ENCODE peak calls at places on chromosomes 4 and X, in five cellular contexts. H is stimulated activated CD8-positive, alpha-beta memory T cell treated with anti-CD3 and anti-CD28 coated beads, Interleukin-15, amount 100 ng/mL, for 24 hours; X is posterior vena cava; R is stimulated activated naive B cell treated with anti-CD40 and anti-IgM and Interleukin-4, amounts not matched to agents 10 μg/mL and 1 μg/mL and 100 μg/mL, for 72 hours; B is spleen. S is an unnamed sample.

GRCh38 chr4:118224239-118224829 is 128.5 kb downstream of the PRSS12 start:
- DNase-seq in H (no peak), X (no peak), R (no peak), B (no peak), S (peak; percentile 21)

GRCh38 chrX:51144828-51145442 is 187.7 kb upstream of the NUDT10 start:
- DNase-seq in H (no peak), X (no peak), R (peak; percentile 8), B (no peak), S (no peak)

GRCh38 chr4:133544097-133544496 is 395.0 kb downstream of the PCDH10 start:
- DNase-seq in H (no peak), X (no peak), R (no peak), B (no peak), S (no peak)

GRCh38 chr4:159097785-159098184 is 5.1 kb upstream of the RAPGEF2 start:
- DNase-seq in H (no peak), X (no peak), R (no peak), B (no peak), S (no peak)

GRCh38 chr4:28279249-28279648 is 1418.6 kb downstream of the STIM2 start:
- DNase-seq in H (no peak), X (no peak), R (no peak), B (no peak), S (no peak)

GRCh38 chrX:139293991-139294390 is 236.5 kb upstream of the F9 start:
- DNase-seq in H (no peak), X (no peak), R (no peak), B (no peak), S (no peak)

GRCh38 chr4:104015680-104016079 is 295.9 kb upstream of the TACR3 start:
- DNase-seq in H (no peak), X (no peak), R (no peak), B (no peak), S (no peak)

GRCh38 chr4:17265653-17266052 is 246.2 kb downstream of the QDPR start:
- DNase-seq in H (no peak), X (no peak), R (no peak), B (no peak), S (no peak)

GRCh38 chr4:56235714-56236113 is 151.6 kb downstream of the AASDH start:
- DNase-seq in H (no peak), X (no peak), R (no peak), B (no peak), S (no peak)

GRCh38 chrX:149487292-149487691 is 17.8 kb downstream of the IDS start:
- DNase-seq in H (no peak), X (no peak), R (no peak), B (no peak), S (no peak)

GRCh38 chr4:101033986-101034385 is 313.3 kb downstream of the PPP3CA start:
- DNase-seq in H (no peak), X (no peak), R (no peak), B (no peak), S (no peak)

GRCh38 chrX:129594781-129595180 is 54.7 kb downstream of the OCRL start:
- DNase-seq in H (no peak), X (no peak), R (no peak), B (no peak), S (no peak)

GRCh38 chrX:48899078-48899410 is 1.3 kb downstream of the PQBP1 start:
- DNase-seq in H (no peak), X (no peak), R (no peak), B (peak; percentile 37), S (no peak)

GRCh38 chrX:155577682-155578081 is 35.1 kb downstream of the TMLHE start:
- DNase-seq in H (no peak), X (no peak), R (no peak), B (no peak), S (no peak)

GRCh38 chr4:25667931-25668557 is 12.4 kb downstream of the SLC34A2 start:
- DNase-seq in H (no peak), X (no peak), R (no peak), B (no peak), S (no peak)

GRCh38 chrX:13091111-13091765 is 46.8 kb upstream of the FAM9C start:
- DNase-seq in H (no peak), X (no peak), R (peak; percentile 39), B (no peak), S (no peak)

GRCh38 chrX:43604753-43605152 is 51.3 kb upstream of the MAOA start:
- DNase-seq in H (no peak), X (no peak), R (no peak), B (no peak), S (no peak)

GRCh38 chrX:78042601-78043000 is 61.4 kb upstream of the PGK1 start:
- DNase-seq in H (no peak), X (no peak), R (no peak), B (no peak), S (no peak)

GRCh38 chrX:108359811-108360602 is 78.2 kb downstream of the COL4A6 start:
- DNase-seq in H (no peak), X (no peak), R (no peak), B (no peak), S (no peak)

GRCh38 chrX:71637848-71638247 is 19.5 kb upstream of the CXCR3 start:
- DNase-seq in H (no peak), X (no peak), R (no peak), B (no peak), S (no peak)

GRCh38 chr4:173357939-173358338 is 12.8 kb upstream of the SAP30 start:
- DNase-seq in H (no peak), X (no peak), R (no peak), B (no peak), S (no peak)

GRCh38 chr4:138188406-138189084 is 53.6 kb downstream of the SLC7A11 start:
- DNase-seq in H (no peak), X (no peak), R (no peak), B (no peak), S (no peak)

GRCh38 chr4:153450545-153450917 is 15.6 kb upstream of the TMEM131L start:
- DNase-seq in H (no peak), X (no peak), R (no peak), B (no peak), S (no peak)

S was measured in GM12864.